ENCODE peak calls at places on chromosomes 16 and 17, in ten cellular contexts. One of them, this sample, is unnamed.

GRCh38 chr17:2120550-2121335 is 65.8 kb downstream of the HIC1 start:
- DNase-seq in Calu3: no peak
- DNase-seq in colonic mucosa: no peak
- DNase-seq in esophagus squamous epithelium: no peak
- DNase-seq in heart left ventricle: no peak
- DNase-seq in cardiac muscle cell: no peak
- DNase-seq in lower lobe of right lung: no peak
- DNase-seq in CD4-positive, alpha-beta T cell: no peak
- DNase-seq in astrocyte of the cerebellum: no peak
- DNase-seq in epithelial cell of esophagus: peak
- DNase-seq in this sample: no peak

GRCh38 chr16:694187-694862 is 4.1 kb upstream of the WDR24 start:
- DNase-seq in Calu3: no peak
- DNase-seq in colonic mucosa: no peak
- DNase-seq in esophagus squamous epithelium: no peak
- DNase-seq in heart left ventricle: no peak
- DNase-seq in cardiac muscle cell: peak
- DNase-seq in lower lobe of right lung: no peak
- DNase-seq in CD4-positive, alpha-beta T cell: no peak
- DNase-seq in astrocyte of the cerebellum: no peak
- DNase-seq in epithelial cell of esophagus: no peak
- DNase-seq in this sample: peak

GRCh38 chr17:67742025-67742424 is 24.3 kb downstream of the NOL11 start:
- DNase-seq in Calu3: no peak
- DNase-seq in colonic mucosa: no peak
- DNase-seq in esophagus squamous epithelium: no peak
- DNase-seq in heart left ventricle: no peak
- DNase-seq in cardiac muscle cell: no peak
- DNase-seq in lower lobe of right lung: no peak
- DNase-seq in CD4-positive, alpha-beta T cell: no peak
- DNase-seq in astrocyte of the cerebellum: no peak
- DNase-seq in epithelial cell of esophagus: no peak
- DNase-seq in this sample: no peak

GRCh38 chr17:34981538-34982241 is 1.4 kb downstream of the LIG3 start:
- DNase-seq in Calu3: no peak
- DNase-seq in colonic mucosa: no peak
- DNase-seq in esophagus squamous epithelium: no peak
- DNase-seq in heart left ventricle: no peak
- DNase-seq in cardiac muscle cell: peak
- DNase-seq in lower lobe of right lung: no peak
- DNase-seq in CD4-positive, alpha-beta T cell: no peak
- DNase-seq in astrocyte of the cerebellum: no peak
- DNase-seq in epithelial cell of esophagus: peak
- DNase-seq in this sample: no peak

GRCh38 chr17:4204676-4205075 is 59.1 kb downstream of the ANKFY1 start:
- DNase-seq in Calu3: no peak
- DNase-seq in colonic mucosa: peak
- DNase-seq in esophagus squamous epithelium: no peak
- DNase-seq in heart left ventricle: no peak
- DNase-seq in cardiac muscle cell: no peak
- DNase-seq in lower lobe of right lung: no peak
- DNase-seq in CD4-positive, alpha-beta T cell: no peak
- DNase-seq in astrocyte of the cerebellum: peak
- DNase-seq in epithelial cell of esophagus: no peak
- DNase-seq in this sample: no peak

GRCh38 chr16:14181371-14182050 is 110.4 kb downstream of the MRTFB start:
- DNase-seq in Calu3: no peak
- DNase-seq in colonic mucosa: no peak
- DNase-seq in esophagus squamous epithelium: no peak
- DNase-seq in heart left ventricle: no peak
- DNase-seq in cardiac muscle cell: no peak
- DNase-seq in lower lobe of right lung: no peak
- DNase-seq in CD4-positive, alpha-beta T cell: no peak
- DNase-seq in astrocyte of the cerebellum: peak
- DNase-seq in epithelial cell of esophagus: peak
- DNase-seq in this sample: no peak

GRCh38 chr17:35476283-35476820 is 27.8 kb upstream of the SLFN13 start:
- DNase-seq in Calu3: no peak
- DNase-seq in colonic mucosa: no peak
- DNase-seq in esophagus squamous epithelium: no peak
- DNase-seq in heart left ventricle: no peak
- DNase-seq in cardiac muscle cell: no peak
- DNase-seq in lower lobe of right lung: no peak
- DNase-seq in CD4-positive, alpha-beta T cell: no peak
- DNase-seq in astrocyte of the cerebellum: no peak
- DNase-seq in epithelial cell of esophagus: no peak
- DNase-seq in this sample: no peak

GRCh38 chr17:19348806-19349205 is 13.7 kb downstream of the B9D1 start:
- DNase-seq in Calu3: no peak
- DNase-seq in colonic mucosa: no peak
- DNase-seq in esophagus squamous epithelium: no peak
- DNase-seq in heart left ventricle: no peak
- DNase-seq in cardiac muscle cell: no peak
- DNase-seq in lower lobe of right lung: no peak
- DNase-seq in CD4-positive, alpha-beta T cell: no peak
- DNase-seq in astrocyte of the cerebellum: no peak
- DNase-seq in epithelial cell of esophagus: no peak
- DNase-seq in this sample: no peak

GRCh38 chr16:50505115-50505514 is 43.1 kb upstream of the NKD1 start:
- DNase-seq in Calu3: no peak
- DNase-seq in colonic mucosa: no peak
- DNase-seq in esophagus squamous epithelium: no peak
- DNase-seq in heart left ventricle: no peak
- DNase-seq in cardiac muscle cell: no peak
- DNase-seq in lower lobe of right lung: no peak
- DNase-seq in CD4-positive, alpha-beta T cell: no peak
- DNase-seq in astrocyte of the cerebellum: no peak
- DNase-seq in epithelial cell of esophagus: no peak
- DNase-seq in this sample: no peak

GRCh38 chr16:50507397-50507796 is 40.8 kb upstream of the NKD1 start:
- DNase-seq in Calu3: no peak
- DNase-seq in colonic mucosa: no peak
- DNase-seq in esophagus squamous epithelium: no peak
- DNase-seq in heart left ventricle: no peak
- DNase-seq in cardiac muscle cell: no peak
- DNase-seq in lower lobe of right lung: no peak
- DNase-seq in CD4-positive, alpha-beta T cell: no peak
- DNase-seq in astrocyte of the cerebellum: no peak
- DNase-seq in epithelial cell of esophagus: no peak
- DNase-seq in this sample: no peak

GRCh38 chr16:50506543-50506937 is 41.7 kb upstream of the NKD1 start:
- DNase-seq in Calu3: no peak
- DNase-seq in colonic mucosa: no peak
- DNase-seq in esophagus squamous epithelium: no peak
- DNase-seq in heart left ventricle: no peak
- DNase-seq in cardiac muscle cell: no peak
- DNase-seq in lower lobe of right lung: no peak
- DNase-seq in CD4-positive, alpha-beta T cell: no peak
- DNase-seq in astrocyte of the cerebellum: no peak
- DNase-seq in epithelial cell of esophagus: no peak
- DNase-seq in this sample: no peak

GRCh38 chr16:50505714-50506542 is 42.3 kb upstream of the NKD1 start:
- DNase-seq in Calu3: no peak
- DNase-seq in colonic mucosa: no peak
- DNase-seq in esophagus squamous epithelium: no peak
- DNase-seq in heart left ventricle: no peak
- DNase-seq in cardiac muscle cell: no peak
- DNase-seq in lower lobe of right lung: no peak
- DNase-seq in CD4-positive, alpha-beta T cell: no peak
- DNase-seq in astrocyte of the cerebellum: no peak
- DNase-seq in epithelial cell of esophagus: no peak
- DNase-seq in this sample: no peak

DNA sequence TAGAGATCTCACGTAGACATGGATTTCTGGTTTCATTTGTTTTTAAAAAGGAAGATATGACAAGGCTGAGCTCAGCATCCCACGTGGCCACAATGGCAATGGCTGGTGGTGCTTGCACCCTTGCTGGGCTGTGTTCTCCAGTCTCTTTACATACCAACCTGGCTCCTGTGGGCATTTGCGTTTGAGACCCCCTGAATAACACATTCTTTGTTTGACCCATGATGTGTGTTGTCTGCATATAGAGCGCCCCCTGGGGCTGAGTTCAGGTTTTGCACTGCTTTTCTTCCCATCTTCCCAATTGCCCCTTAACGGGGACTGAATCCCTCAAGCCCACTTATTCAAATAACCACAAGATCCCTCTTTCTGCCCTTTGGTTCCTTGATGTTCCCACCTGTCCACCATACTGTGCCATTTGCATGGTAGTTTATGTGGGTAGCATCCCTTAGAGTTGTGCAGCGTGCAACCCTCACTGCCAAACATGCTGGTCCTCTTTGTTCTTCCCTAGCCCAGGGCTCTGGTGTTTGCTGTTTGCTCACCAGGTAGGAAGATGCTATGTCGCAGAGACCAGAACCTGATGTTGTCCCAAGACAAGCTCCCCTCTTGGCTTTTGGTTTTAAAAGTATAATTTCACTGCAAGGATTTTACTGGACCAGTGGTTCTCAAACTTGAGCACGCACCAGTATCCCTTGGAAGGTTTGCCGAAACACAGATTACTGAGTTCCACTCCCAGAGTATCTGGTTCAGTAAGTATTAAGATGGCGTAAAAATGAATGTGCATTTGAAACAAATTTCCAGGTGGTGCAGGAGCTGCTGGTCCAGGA is 38.5 kb upstream of the NKD1 start:
- DNase-seq in Calu3: peak
- DNase-seq in colonic mucosa: peak
- DNase-seq in esophagus squamous epithelium: no peak
- DNase-seq in heart left ventricle: no peak
- DNase-seq in cardiac muscle cell: peak
- DNase-seq in lower lobe of right lung: no peak
- DNase-seq in CD4-positive, alpha-beta T cell: peak
- DNase-seq in astrocyte of the cerebellum: no peak
- DNase-seq in epithelial cell of esophagus: peak
- DNase-seq in this sample: peak
- TF ChIP-seq CTCF in Calu3: peak
- TF ChIP-seq CTCF in colonic mucosa: peak
- TF ChIP-seq CTCF in esophagus squamous epithelium: peak
- TF ChIP-seq CTCF in heart left ventricle: peak
- TF ChIP-seq CTCF in cardiac muscle cell: peak
- TF ChIP-seq CTCF in lower lobe of right lung: peak
- TF ChIP-seq CTCF in CD4-positive, alpha-beta T cell: peak
- TF ChIP-seq CTCF in astrocyte of the cerebellum: peak
- TF ChIP-seq CTCF in epithelial cell of esophagus: peak
- TF ChIP-seq CTCF in this sample: peak

GRCh38 chr16:2009791-2010510 is at the start of gene ZNF598:
- DNase-seq in Calu3: peak
- DNase-seq in colonic mucosa: peak
- DNase-seq in esophagus squamous epithelium: no peak
- DNase-seq in heart left ventricle: peak
- DNase-seq in cardiac muscle cell: peak
- DNase-seq in lower lobe of right lung: peak
- DNase-seq in CD4-positive, alpha-beta T cell: peak
- DNase-seq in astrocyte of the cerebellum: peak
- DNase-seq in epithelial cell of esophagus: peak
- DNase-seq in this sample: peak
- TF ChIP-seq CTCF in Calu3: no peak
- TF ChIP-seq CTCF in colonic mucosa: no peak
- TF ChIP-seq CTCF in esophagus squamous epithelium: no peak
- TF ChIP-seq CTCF in heart left ventricle: no peak
- TF ChIP-seq CTCF in cardiac muscle cell: no peak
- TF ChIP-seq CTCF in lower lobe of right lung: no peak
- TF ChIP-seq CTCF in CD4-positive, alpha-beta T cell: no peak
- TF ChIP-seq CTCF in astrocyte of the cerebellum: no peak
- TF ChIP-seq CTCF in epithelial cell of esophagus: no peak
- TF ChIP-seq CTCF in this sample: no peak

DNA sequence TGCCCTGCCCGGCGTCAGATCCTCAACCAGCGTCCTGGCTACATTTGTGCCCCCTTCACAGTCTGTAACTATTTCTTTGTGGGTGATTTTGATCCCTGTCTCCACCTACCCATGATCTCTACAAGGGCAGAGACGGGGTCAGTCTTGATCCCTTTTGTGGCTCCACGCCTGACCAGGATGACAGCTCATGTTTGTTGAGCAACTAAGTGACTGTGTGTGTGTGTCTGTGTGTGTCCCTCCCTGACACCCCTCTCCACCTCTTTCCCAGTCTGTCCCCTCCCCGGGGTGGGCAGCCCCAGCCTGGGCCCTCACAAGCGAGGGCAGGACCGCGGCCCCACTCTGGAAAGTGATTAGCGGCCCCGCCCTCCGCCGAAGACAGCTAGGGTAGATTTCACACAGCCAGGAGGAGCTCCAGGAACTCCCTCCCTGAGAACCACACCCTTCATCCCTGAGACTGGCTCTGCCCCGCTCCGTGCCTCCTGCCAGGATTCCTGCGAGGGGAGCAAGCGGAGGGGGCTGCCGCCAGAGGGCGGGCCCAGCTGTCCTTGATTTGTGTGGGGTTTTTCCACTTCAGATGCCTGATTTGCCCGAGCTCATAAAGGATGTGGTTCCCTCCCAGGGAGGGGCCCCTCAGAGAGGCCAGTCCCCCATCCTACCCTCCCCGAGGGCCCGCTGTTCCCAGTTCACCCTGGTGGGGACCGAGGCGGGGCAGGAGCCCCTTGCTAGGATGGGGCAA is 5.3 kb upstream of the HS3ST6 start:
- DNase-seq in Calu3: peak
- DNase-seq in colonic mucosa: peak
- DNase-seq in esophagus squamous epithelium: no peak
- DNase-seq in heart left ventricle: no peak
- DNase-seq in cardiac muscle cell: peak
- DNase-seq in lower lobe of right lung: no peak
- DNase-seq in CD4-positive, alpha-beta T cell: no peak
- DNase-seq in astrocyte of the cerebellum: no peak
- DNase-seq in epithelial cell of esophagus: peak
- DNase-seq in this sample: peak
- TF ChIP-seq CTCF in Calu3: peak
- TF ChIP-seq CTCF in colonic mucosa: no peak
- TF ChIP-seq CTCF in esophagus squamous epithelium: peak
- TF ChIP-seq CTCF in heart left ventricle: no peak
- TF ChIP-seq CTCF in cardiac muscle cell: peak
- TF ChIP-seq CTCF in lower lobe of right lung: peak
- TF ChIP-seq CTCF in CD4-positive, alpha-beta T cell: no peak
- TF ChIP-seq CTCF in astrocyte of the cerebellum: peak
- TF ChIP-seq CTCF in epithelial cell of esophagus: no peak
- TF ChIP-seq CTCF in this sample: peak

DNA sequence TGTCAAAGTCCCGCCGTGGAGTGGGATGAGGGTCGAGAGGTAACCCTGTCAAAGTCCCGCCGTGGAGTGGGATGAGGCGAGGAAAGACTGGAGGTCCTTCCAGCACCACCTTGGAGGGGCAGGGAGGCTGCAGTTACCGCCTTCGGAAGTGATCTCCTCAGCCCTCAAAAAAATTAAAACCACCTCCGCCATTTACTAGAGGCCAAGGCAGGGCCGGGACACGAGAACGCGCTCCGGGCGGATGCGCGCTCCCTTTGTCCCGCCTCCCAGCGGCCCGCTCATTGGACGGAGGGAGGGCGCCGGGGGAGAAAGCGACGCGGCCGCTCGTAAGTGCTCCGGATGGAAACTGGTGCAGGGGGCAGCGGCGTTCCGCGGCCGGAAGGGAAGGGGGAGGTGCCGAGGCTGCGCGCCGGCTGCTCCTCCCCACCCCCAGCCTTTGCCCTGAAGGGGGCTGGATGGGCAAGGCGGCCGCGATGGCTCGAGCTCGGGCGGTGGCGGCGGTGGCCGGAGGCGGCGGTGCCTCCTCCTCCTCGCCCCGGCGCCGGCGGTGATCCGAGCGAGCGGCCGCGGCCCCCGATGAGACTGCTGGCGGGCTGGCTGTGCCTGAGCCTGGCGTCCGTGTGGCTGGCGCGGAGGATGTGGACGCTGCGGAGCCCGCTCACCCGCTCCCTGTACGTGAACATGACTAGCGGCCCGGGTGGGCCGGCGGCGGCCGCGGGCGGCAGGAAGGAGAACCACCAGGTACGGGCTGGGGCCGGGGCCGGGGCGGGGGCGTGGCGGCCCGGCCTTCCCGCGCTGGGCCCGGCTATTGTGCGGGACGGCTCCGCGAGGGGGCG is at the start of gene METTL9:
- DNase-seq in Calu3: peak
- DNase-seq in colonic mucosa: peak
- DNase-seq in esophagus squamous epithelium: peak
- DNase-seq in heart left ventricle: peak
- DNase-seq in cardiac muscle cell: peak
- DNase-seq in lower lobe of right lung: peak
- DNase-seq in CD4-positive, alpha-beta T cell: peak
- DNase-seq in astrocyte of the cerebellum: peak
- DNase-seq in epithelial cell of esophagus: peak
- DNase-seq in this sample: peak
- TF ChIP-seq CTCF in Calu3: peak
- TF ChIP-seq CTCF in colonic mucosa: no peak
- TF ChIP-seq CTCF in esophagus squamous epithelium: peak
- TF ChIP-seq CTCF in heart left ventricle: no peak
- TF ChIP-seq CTCF in cardiac muscle cell: no peak
- TF ChIP-seq CTCF in lower lobe of right lung: no peak
- TF ChIP-seq CTCF in CD4-positive, alpha-beta T cell: no peak
- TF ChIP-seq CTCF in astrocyte of the cerebellum: no peak
- TF ChIP-seq CTCF in epithelial cell of esophagus: no peak
- TF ChIP-seq CTCF in this sample: no peak